ENCODE peak calls at places on chromosomes 4 and X, in nine cellular contexts. X, P, B, U, Z, R, L, C and S are unnamed samples.

GRCh38 chrX:2707334-2707760 is 16.3 kb downstream of the CD99 start:
- DNase-seq in X (peak), P (peak), B (peak), U (peak), Z (peak), R (no peak), L (peak), C (peak), S (peak)

GRCh38 chr4:81257021-81257420 is 42.0 kb upstream of the PRKG2 start:
- DNase-seq in X (peak), P (no peak), B (no peak), U (no peak), Z (peak), R (no peak), L (no peak), C (no peak), S (no peak)

GRCh38 chr4:78694457-78694787 is 81.7 kb upstream of the BMP2K start:
- DNase-seq in X (no peak), P (no peak), B (no peak), U (no peak), Z (no peak), R (no peak), L (no peak), C (no peak), S (no peak)

GRCh38 chrX:33204889-33205288 is 6.5 kb downstream of the DMD start:
- DNase-seq in X (peak), P (no peak), B (no peak), U (peak), Z (no peak), R (no peak), L (no peak), C (no peak), S (no peak)

GRCh38 chrX:133005616-133006015 is 47.2 kb upstream of the HS6ST2 start:
- DNase-seq in X (no peak), P (no peak), B (no peak), U (no peak), Z (no peak), R (no peak), L (no peak), C (no peak), S (no peak)

GRCh38 chr4:156328882-156329281 is 375.2 kb upstream of the CTSO start:
- DNase-seq in X (no peak), P (no peak), B (no peak), U (no peak), Z (no peak), R (no peak), L (no peak), C (no peak), S (no peak)

GRCh38 chr4:167052631-167053085 is 181.6 kb downstream of the SPOCK3 start:
- DNase-seq in X (no peak), P (no peak), B (no peak), U (no peak), Z (no peak), R (no peak), L (no peak), C (no peak), S (no peak)

GRCh38 chr4:129550281-129550785 is 454.4 kb downstream of the C4orf33 start:
- DNase-seq in X (peak), P (no peak), B (no peak), U (no peak), Z (no peak), R (no peak), L (no peak), C (no peak), S (no peak)

GRCh38 chr4:70297581-70297980 is 37.2 kb upstream of the CABS1 start:
- DNase-seq in X (no peak), P (no peak), B (no peak), U (no peak), Z (no peak), R (no peak), L (no peak), C (no peak), S (no peak)

GRCh38 chr4:84804126-84804525 is 162.4 kb downstream of the WDFY3 start:
- DNase-seq in X (peak), P (no peak), B (no peak), U (no peak), Z (peak), R (no peak), L (no peak), C (no peak), S (no peak)

GRCh38 chr4:60718874-60719273 is 481.3 kb upstream of the ADGRL3 start:
- DNase-seq in X (no peak), P (no peak), B (no peak), U (no peak), Z (no peak), R (no peak), L (no peak), C (no peak), S (no peak)

GRCh38 chr4:3517731-3518510 is 14.3 kb downstream of the LRPAP1 start:
- DNase-seq in X (no peak), P (peak), B (no peak), U (no peak), Z (no peak), R (no peak), L (no peak), C (no peak), S (no peak)

GRCh38 chr4:135256111-135256510 is 1054.5 kb upstream of the PABPC4L start:
- DNase-seq in X (no peak), P (no peak), B (no peak), U (no peak), Z (peak), R (no peak), L (no peak), C (no peak), S (no peak)

GRCh38 chrX:16479206-16479869 is 170.6 kb upstream of the S100G start:
- DNase-seq in X (peak), P (no peak), B (no peak), U (peak), Z (peak), R (no peak), L (no peak), C (no peak), S (no peak)

GRCh38 chrX:70664726-70665125 is 220.1 kb downstream of the DLG3 start:
- DNase-seq in X (peak), P (no peak), B (peak), U (peak), Z (peak), R (peak), L (no peak), C (no peak), S (no peak)

GRCh38 chrX:118189628-118190027 is 73.0 kb upstream of the KLHL13 start:
- DNase-seq in X (no peak), P (no peak), B (peak), U (no peak), Z (no peak), R (no peak), L (no peak), C (no peak), S (no peak)

GRCh38 chrX:129655547-129656248 is 942 bp upstream of the APLN start:
- DNase-seq in X (no peak), P (no peak), B (peak), U (no peak), Z (no peak), R (no peak), L (no peak), C (no peak), S (no peak)

GRCh38 chr4:156958276-156959074 is 13.1 kb downstream of the PDGFC start:
- DNase-seq in X (peak), P (no peak), B (no peak), U (no peak), Z (no peak), R (no peak), L (no peak), C (no peak), S (no peak)

GRCh38 chr4:118684873-118685811 is at the start of gene METTL14:
- DNase-seq in X (peak), P (peak), B (peak), U (peak), Z (peak), R (peak), L (peak), C (peak), S (peak)
- TF ChIP-seq CTCF in X (no peak), P (no peak), B (no peak), U (no peak), Z (peak), R (no peak), L (no peak), C (no peak), S (no peak)

GRCh38 chr4:37812713-37813112 is 13.8 kb upstream of the PGM2 start:
- DNase-seq in X (peak), P (no peak), B (no peak), U (peak), Z (peak), R (no peak), L (no peak), C (no peak), S (no peak)

GRCh38 chr4:37816006-37816405 is 10.5 kb upstream of the PGM2 start:
- DNase-seq in X (no peak), P (no peak), B (no peak), U (no peak), Z (no peak), R (no peak), L (peak), C (no peak), S (no peak)

GRCh38 chr4:37816719-37817118 is 9.8 kb upstream of the PGM2 start:
- DNase-seq in X (no peak), P (no peak), B (no peak), U (no peak), Z (no peak), R (no peak), L (no peak), C (no peak), S (no peak)

GRCh38 chr4:37815591-37815990 is 10.9 kb upstream of the PGM2 start:
- DNase-seq in X (no peak), P (no peak), B (no peak), U (no peak), Z (no peak), R (no peak), L (no peak), C (no peak), S (no peak)
- TF ChIP-seq CTCF in X (no peak), P (no peak), B (no peak), U (no peak), Z (no peak), R (no peak), L (no peak), C (no peak), S (no peak)

DNA sequence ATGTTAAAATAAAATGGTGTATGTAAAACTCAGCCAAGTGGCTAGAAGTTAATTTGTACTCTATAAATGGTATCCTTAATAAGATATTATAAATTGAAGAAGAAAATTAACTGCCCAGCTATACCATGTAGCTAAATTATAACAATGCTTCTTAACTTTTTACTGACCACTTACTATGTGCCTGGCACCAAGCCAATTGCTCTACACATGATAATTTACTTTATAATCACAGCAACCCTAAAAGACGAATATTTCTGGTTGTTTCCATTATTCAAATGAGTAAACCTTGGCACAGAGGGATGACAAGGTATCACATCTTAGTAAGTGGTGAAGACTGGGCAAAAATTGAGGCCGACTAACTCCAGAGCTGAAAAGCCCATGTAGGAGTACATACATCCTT is 1506.6 kb downstream of the PCDH7 start:
- DNase-seq in X (no peak), P (no peak), B (no peak), U (no peak), Z (no peak), R (no peak), L (no peak), C (no peak), S (no peak)
- TF ChIP-seq CTCF in X (no peak), P (no peak), B (no peak), U (no peak), Z (no peak), R (no peak), L (no peak), C (no peak), S (no peak)

GRCh38 chrX:37921758-37922157 is 74.4 kb upstream of the DYNLT3 start:
- DNase-seq in X (peak), P (no peak), B (no peak), U (peak), Z (peak), R (no peak), L (no peak), C (peak), S (no peak)

GRCh38 chrX:37922926-37923325 is 75.6 kb upstream of the DYNLT3 start:
- DNase-seq in X (no peak), P (no peak), B (no peak), U (no peak), Z (no peak), R (no peak), L (no peak), C (no peak), S (no peak)

GRCh38 chrX:37926700-37927099 is 79.3 kb upstream of the DYNLT3 start:
- DNase-seq in X (peak), P (no peak), B (peak), U (peak), Z (no peak), R (no peak), L (no peak), C (no peak), S (no peak)
- TF ChIP-seq CTCF in X (peak), P (peak), B (peak), U (peak), Z (no peak), R (no peak), L (peak), C (peak), S (no peak)

GRCh38 chr4:19309365-19309764 is 942.3 kb upstream of the SLIT2 start:
- DNase-seq in X (peak), P (no peak), B (peak), U (peak), Z (peak), R (no peak), L (no peak), C (peak), S (no peak)
- TF ChIP-seq CTCF in X (peak), P (no peak), B (peak), U (peak), Z (peak), R (no peak), L (no peak), C (peak), S (no peak)

GRCh38 chr4:150217192-150217591 is 138.9 kb downstream of the DCLK2 start:
- DNase-seq in X (peak), P (no peak), B (peak), U (peak), Z (peak), R (no peak), L (no peak), C (no peak), S (no peak)
- TF ChIP-seq CTCF in X (peak), P (no peak), B (peak), U (peak), Z (peak), R (no peak), L (no peak), C (peak), S (no peak)

GRCh38 chrX:54358424-54359211 is 772 bp upstream of the WNK3 start:
- DNase-seq in X (peak), P (peak), B (peak), U (peak), Z (peak), R (no peak), L (peak), C (no peak), S (peak)
- TF ChIP-seq CTCF in X (no peak), P (no peak), B (no peak), U (no peak), Z (no peak), R (no peak), L (no peak), C (no peak), S (no peak)

GRCh38 chrX:79270401-79270800 is 96.7 kb downstream of the ITM2A start:
- DNase-seq in X (peak), P (no peak), B (peak), U (no peak), Z (no peak), R (peak), L (peak), C (no peak), S (peak)
- TF ChIP-seq CTCF in X (no peak), P (no peak), B (peak), U (no peak), Z (no peak), R (no peak), L (peak), C (no peak), S (no peak)

GRCh38 chrX:150643271-150643670 is 49.9 kb upstream of the MTMR1 start:
- DNase-seq in X (peak), P (no peak), B (no peak), U (peak), Z (no peak), R (no peak), L (no peak), C (no peak), S (no peak)
- TF ChIP-seq CTCF in X (no peak), P (no peak), B (no peak), U (no peak), Z (no peak), R (no peak), L (no peak), C (no peak), S (no peak)